ENCODE peak calls at places on chromosome 12, in five cellular contexts. One of them, this sample, is unnamed.
A peak's percentile ranks its signal among the peaks of the same experiment; 100 is the strongest.

GRCh38 chr12:51187370-51187987 is 14.5 kb upstream of the TFCP2 start:
- DNase-seq in GM12878: no peak
- DNase-seq in IMR-90: no peak
- DNase-seq in K562: no peak
- DNase-seq in A549: no peak
- DNase-seq in this sample: no peak

GRCh38 chr12:46701356-46701755 is 124.4 kb downstream of the SLC38A4 start:
- DNase-seq in A549: no peak
- DNase-seq in K562: no peak
- DNase-seq in IMR-90: no peak
- DNase-seq in GM12878: no peak
- DNase-seq in this sample: no peak

GRCh38 chr12:59808317-59808910 is 212.6 kb downstream of the SLC16A7 start:
- DNase-seq in K562: no peak
- DNase-seq in A549: peak; percentile 2
- DNase-seq in GM12878: no peak
- DNase-seq in IMR-90: peak; percentile 41
- DNase-seq in this sample: peak; percentile 11

GRCh38 chr12:89236748-89237428 is 115.4 kb downstream of the DUSP6 start:
- DNase-seq in GM12878: no peak
- DNase-seq in K562: no peak
- DNase-seq in A549: no peak
- DNase-seq in IMR-90: peak; percentile 82
- DNase-seq in this sample: no peak

GRCh38 chr12:51009038-51009437 is 17.1 kb downstream of the SLC11A2 start:
- DNase-seq in A549: no peak
- DNase-seq in IMR-90: no peak
- DNase-seq in GM12878: no peak
- DNase-seq in K562: no peak
- DNase-seq in this sample: no peak

GRCh38 chr12:111180830-111181726 is 187.8 kb downstream of the PHETA1 start:
- DNase-seq in A549: no peak
- DNase-seq in IMR-90: peak; percentile 4
- DNase-seq in K562: no peak
- DNase-seq in GM12878: no peak
- DNase-seq in this sample: no peak

GRCh38 chr12:116135209-116135930 is 142.1 kb downstream of the MED13L start:
- DNase-seq in K562: no peak
- DNase-seq in GM12878: no peak
- DNase-seq in A549: peak; percentile 28
- DNase-seq in IMR-90: peak; percentile 83
- DNase-seq in this sample: peak; percentile 28

GRCh38 chr12:3722368-3722767 is 30.5 kb downstream of the CRACR2A start:
- DNase-seq in GM12878: no peak
- DNase-seq in IMR-90: no peak
- DNase-seq in K562: no peak
- DNase-seq in A549: no peak
- DNase-seq in this sample: no peak

GRCh38 chr12:51326762-51327439 is 2.9 kb upstream of the BIN2 start:
- DNase-seq in K562: peak; percentile 87
- DNase-seq in GM12878: peak; percentile 77
- DNase-seq in IMR-90: peak; percentile 49
- DNase-seq in A549: no peak
- DNase-seq in this sample: no peak

GRCh38 chr12:42834062-42834461 is 244.5 kb upstream of the PRICKLE1 start:
- DNase-seq in A549: no peak
- DNase-seq in GM12878: no peak
- DNase-seq in K562: no peak
- DNase-seq in IMR-90: no peak
- DNase-seq in this sample: no peak

GRCh38 chr12:6684609-6685008 is 4.6 kb downstream of the ZNF384 start:
- DNase-seq in A549: peak; percentile 56
- DNase-seq in K562: peak; percentile 30
- DNase-seq in IMR-90: peak; percentile 16
- DNase-seq in GM12878: no peak
- DNase-seq in this sample: peak; percentile 57

GRCh38 chr12:5900533-5901255 is 44.4 kb downstream of the ANO2 start:
- DNase-seq in K562: no peak
- DNase-seq in IMR-90: no peak
- DNase-seq in A549: no peak
- DNase-seq in GM12878: no peak
- DNase-seq in this sample: no peak

GRCh38 chr12:53268009-53268636 is at the start of gene ESPL1:
- DNase-seq in K562: peak; percentile 90
- DNase-seq in IMR-90: peak; percentile 75
- DNase-seq in GM12878: peak; percentile 58
- DNase-seq in A549: peak; percentile 92
- DNase-seq in this sample: peak; percentile 65

GRCh38 chr12:48165089-48166031 is 8.0 kb upstream of the ASB8 start:
- DNase-seq in A549: peak; percentile 59
- DNase-seq in K562: peak; percentile 58
- DNase-seq in IMR-90: peak; percentile 68
- DNase-seq in GM12878: peak; percentile 45
- DNase-seq in this sample: peak; percentile 44

GRCh38 chr12:70603044-70603443 is 34.2 kb downstream of the PTPRB start:
- DNase-seq in GM12878: no peak
- DNase-seq in K562: no peak
- DNase-seq in A549: no peak
- DNase-seq in IMR-90: peak; percentile 81
- DNase-seq in this sample: no peak
- TF ChIP-seq CEBPB in GM12878: no peak
- TF ChIP-seq CEBPB in K562: no peak
- TF ChIP-seq CEBPB in A549: no peak
- TF ChIP-seq CEBPB in IMR-90: peak; percentile 84
- TF ChIP-seq CEBPB in this sample: no peak

GRCh38 chr12:85975716-85976115 is 101.6 kb downstream of the NTS start:
- DNase-seq in A549: no peak
- DNase-seq in IMR-90: no peak
- DNase-seq in K562: no peak
- DNase-seq in GM12878: no peak
- DNase-seq in this sample: no peak

GRCh38 chr12:85983601-85984000 is 109.5 kb downstream of the NTS start:
- DNase-seq in GM12878: no peak
- DNase-seq in IMR-90: no peak
- DNase-seq in K562: no peak
- DNase-seq in A549: no peak
- DNase-seq in this sample: no peak

DNA sequence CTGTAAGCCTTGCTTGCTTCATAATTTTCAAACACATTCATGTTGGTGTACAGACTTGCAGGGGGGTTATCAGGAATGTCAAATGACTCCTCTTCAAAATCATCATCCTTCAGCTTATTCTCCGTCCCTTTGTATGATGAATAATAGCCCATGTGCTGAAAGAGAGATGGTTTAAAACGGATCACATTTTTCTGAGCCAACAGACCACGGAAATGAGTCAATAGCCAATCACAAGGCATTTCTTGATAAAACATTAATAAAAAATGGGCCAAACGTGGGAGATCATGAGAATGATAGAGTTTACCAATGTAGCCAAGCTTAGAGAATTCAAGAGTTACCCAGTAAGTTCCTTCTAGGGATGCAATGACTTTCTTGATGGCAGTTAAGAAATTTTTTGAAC is 105.5 kb downstream of the NTS start:
- DNase-seq in GM12878: no peak
- DNase-seq in A549: no peak
- DNase-seq in K562: no peak
- DNase-seq in IMR-90: no peak
- DNase-seq in this sample: no peak
- TF ChIP-seq SMC3 in GM12878: no peak
- TF ChIP-seq SMC3 in A549: no peak
- TF ChIP-seq SMC3 in K562: no peak
- TF ChIP-seq SMC3 in IMR-90: no peak
- TF ChIP-seq SMC3 in this sample: no peak

DNA sequence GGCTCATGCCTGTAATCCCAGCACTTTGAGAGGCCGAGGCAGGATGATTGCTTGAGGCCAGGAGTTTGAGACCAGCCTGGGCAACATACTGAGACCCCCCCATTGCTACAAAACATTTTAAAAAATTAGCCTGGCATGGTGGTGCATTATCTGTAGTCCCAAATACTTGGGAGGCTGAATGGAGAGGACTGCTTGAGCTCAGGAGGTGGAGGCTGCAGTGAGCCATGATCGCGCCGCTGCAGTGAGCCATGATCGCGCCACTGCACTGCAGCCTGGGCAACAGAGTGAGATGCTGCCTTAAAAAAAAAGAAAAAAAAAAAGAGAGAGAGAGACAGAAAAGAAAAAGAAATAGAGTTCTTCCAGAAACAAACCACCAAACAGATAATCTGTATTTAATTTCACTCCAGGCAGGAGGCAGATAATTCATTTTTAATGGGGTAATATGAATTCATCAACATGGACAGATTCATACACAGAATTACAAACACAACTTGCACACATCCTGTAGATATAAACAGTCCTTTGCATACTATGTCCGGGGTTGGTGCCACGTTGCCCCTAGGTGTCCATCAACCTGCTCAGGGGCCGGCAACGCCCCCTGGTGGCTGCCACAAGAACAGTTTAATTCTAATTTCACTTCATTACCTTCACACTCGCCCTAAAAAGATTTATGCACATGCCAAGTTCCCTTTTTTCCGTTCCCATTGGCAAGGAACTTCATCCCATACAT is 15.9 kb downstream of the MANSC1 start:
- DNase-seq in GM12878: peak; percentile 19
- DNase-seq in K562: peak; percentile 67
- DNase-seq in IMR-90: peak; percentile 46
- DNase-seq in A549: peak; percentile 72
- DNase-seq in this sample: peak; percentile 53
- TF ChIP-seq CEBPB in GM12878: no peak
- TF ChIP-seq CEBPB in K562: no peak
- TF ChIP-seq CEBPB in IMR-90: no peak
- TF ChIP-seq CEBPB in A549: no peak
- TF ChIP-seq CEBPB in this sample: no peak

GRCh38 chr12:118377005-118377890 is 893 bp downstream of the SUDS3 start:
- DNase-seq in K562: peak; percentile 18
- DNase-seq in GM12878: no peak
- DNase-seq in IMR-90: no peak
- DNase-seq in A549: no peak
- DNase-seq in this sample: no peak
- TF ChIP-seq SMC3 in K562: no peak
- TF ChIP-seq SMC3 in GM12878: no peak
- TF ChIP-seq SMC3 in IMR-90: no peak
- TF ChIP-seq SMC3 in A549: no peak
- TF ChIP-seq SMC3 in this sample: no peak

GRCh38 chr12:131687346-131688125 is 23.4 kb upstream of the SFSWAP start:
- DNase-seq in IMR-90: no peak
- DNase-seq in GM12878: no peak
- DNase-seq in A549: no peak
- DNase-seq in K562: no peak
- DNase-seq in this sample: no peak

GRCh38 chr12:131692431-131692830 is 18.5 kb upstream of the SFSWAP start:
- DNase-seq in IMR-90: no peak
- DNase-seq in K562: no peak
- DNase-seq in A549: no peak
- DNase-seq in GM12878: no peak
- DNase-seq in this sample: no peak

GRCh38 chr12:131690320-131690719 is 20.6 kb upstream of the SFSWAP start:
- DNase-seq in K562: no peak
- DNase-seq in IMR-90: no peak
- DNase-seq in A549: no peak
- DNase-seq in GM12878: no peak
- DNase-seq in this sample: no peak

GRCh38 chr12:131688131-131688844 is 22.6 kb upstream of the SFSWAP start:
- DNase-seq in A549: no peak
- DNase-seq in IMR-90: no peak
- DNase-seq in K562: no peak
- DNase-seq in GM12878: no peak
- DNase-seq in this sample: no peak

DNA sequence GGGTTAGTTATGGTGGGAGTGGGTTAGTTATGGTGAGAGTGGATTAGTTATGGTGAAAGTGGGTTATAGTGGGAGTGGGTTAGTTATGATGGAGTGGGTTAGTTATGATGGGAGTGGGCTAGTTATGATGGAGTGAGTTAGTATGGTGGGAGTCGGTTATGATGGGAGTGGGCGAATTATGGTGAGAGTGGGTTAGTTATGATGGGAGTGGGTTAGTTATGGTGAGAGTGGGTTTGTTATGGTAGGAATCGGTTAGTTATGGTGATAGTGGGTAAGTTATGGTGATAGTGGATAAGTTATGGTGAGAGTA is 22.1 kb upstream of the SFSWAP start:
- DNase-seq in IMR-90: no peak
- DNase-seq in A549: no peak
- DNase-seq in GM12878: no peak
- DNase-seq in K562: no peak
- DNase-seq in this sample: no peak
- TF ChIP-seq CEBPB in IMR-90: no peak
- TF ChIP-seq CEBPB in A549: no peak
- TF ChIP-seq CEBPB in GM12878: no peak
- TF ChIP-seq CEBPB in K562: no peak
- TF ChIP-seq CEBPB in this sample: no peak

GRCh38 chr12:31204995-31205582 is 120.9 kb downstream of the SINHCAF start:
- DNase-seq in K562: no peak
- DNase-seq in GM12878: peak; percentile 46
- DNase-seq in A549: no peak
- DNase-seq in IMR-90: peak; percentile 49
- DNase-seq in this sample: no peak
- TF ChIP-seq SMC3 in K562: no peak
- TF ChIP-seq SMC3 in GM12878: no peak
- TF ChIP-seq SMC3 in A549: no peak
- TF ChIP-seq SMC3 in IMR-90: no peak
- TF ChIP-seq SMC3 in this sample: no peak

GRCh38 chr12:14770495-14771313 is 32.6 kb downstream of the WBP11 start:
- DNase-seq in GM12878: peak; percentile 97
- DNase-seq in A549: peak; percentile 84
- DNase-seq in IMR-90: peak; percentile 91
- DNase-seq in K562: no peak
- DNase-seq in this sample: peak; percentile 91

GRCh38 chr12:14768823-14769405 is 34.4 kb downstream of the WBP11 start:
- DNase-seq in K562: no peak
- DNase-seq in IMR-90: peak; percentile 44
- DNase-seq in A549: no peak
- DNase-seq in GM12878: peak; percentile 30
- DNase-seq in this sample: no peak

GRCh38 chr12:14769837-14770494 is 33.3 kb downstream of the WBP11 start:
- DNase-seq in A549: peak; percentile 69
- DNase-seq in IMR-90: peak; percentile 68
- DNase-seq in K562: no peak
- DNase-seq in GM12878: peak; percentile 84
- DNase-seq in this sample: peak; percentile 83

GRCh38 chr12:14767617-14768016 is 35.7 kb downstream of the WBP11 start:
- DNase-seq in GM12878: no peak
- DNase-seq in IMR-90: no peak
- DNase-seq in A549: no peak
- DNase-seq in K562: no peak
- DNase-seq in this sample: no peak

DNA sequence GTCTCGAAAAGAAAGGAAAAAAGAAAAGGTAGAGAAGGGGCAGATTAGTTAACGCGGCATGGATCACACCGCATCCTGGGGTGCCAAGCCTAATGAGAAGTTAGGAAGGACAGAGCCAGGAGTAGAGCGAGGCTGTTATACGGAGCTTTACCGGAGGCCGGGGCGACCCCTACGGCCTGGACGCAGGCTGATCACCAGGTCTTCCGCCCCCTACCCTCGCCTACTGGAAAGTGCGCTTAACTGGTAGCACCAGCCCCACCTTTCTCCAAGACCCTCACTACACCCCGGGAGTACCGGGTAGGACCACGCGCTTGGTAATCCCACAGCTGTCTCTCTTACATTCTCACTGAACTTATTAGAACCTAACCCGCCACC is 33.8 kb downstream of the WBP11 start:
- DNase-seq in GM12878: no peak
- DNase-seq in A549: peak; percentile 21
- DNase-seq in K562: no peak
- DNase-seq in IMR-90: peak; percentile 20
- DNase-seq in this sample: peak; percentile 42
- TF ChIP-seq CEBPB in GM12878: no peak
- TF ChIP-seq CEBPB in A549: no peak
- TF ChIP-seq CEBPB in K562: no peak
- TF ChIP-seq CEBPB in IMR-90: no peak
- TF ChIP-seq CEBPB in this sample: no peak

GRCh38 chr12:101596172-101596571 is 1.4 kb downstream of the MYBPC1 start:
- DNase-seq in K562: no peak
- DNase-seq in IMR-90: no peak
- DNase-seq in A549: no peak
- DNase-seq in GM12878: no peak
- DNase-seq in this sample: no peak
- TF ChIP-seq SMC3 in K562: no peak
- TF ChIP-seq SMC3 in IMR-90: no peak
- TF ChIP-seq SMC3 in A549: no peak
- TF ChIP-seq SMC3 in GM12878: no peak
- TF ChIP-seq SMC3 in this sample: no peak